ENCODE peak calls at places on chromosome 14, in seven cellular contexts. E is effector CD4-positive, alpha-beta T cell; R is posterior cingulate gyrus; Q is H1; S is T-cell; K is GM12865; W is left cardiac atrium. T is an unnamed sample.

GRCh38 chr14:74913986-74914573 is 9.0 kb downstream of the RPS6KL1 start:
- DNase-seq in E (no peak), R (peak; percentile 51), Q (no peak), S (no peak), K (peak; percentile 46), W (peak; percentile 80), T (no peak)

GRCh38 chr14:80523518-80524117 is 312.3 kb upstream of the DIO2 start:
- DNase-seq in E (no peak), R (no peak), Q (no peak), S (no peak), K (no peak), W (no peak), T (no peak)

GRCh38 chr14:53156238-53156637 is 3.1 kb upstream of the DDHD1 start:
- DNase-seq in E (no peak), R (no peak), Q (no peak), S (no peak), K (no peak), W (no peak), T (no peak)

GRCh38 chr14:74704656-74705055 is 8.2 kb downstream of the AREL1 start:
- DNase-seq in E (no peak), R (no peak), Q (no peak), S (no peak), K (no peak), W (no peak), T (no peak)

GRCh38 chr14:101088395-101088667 is 184.8 kb upstream of the RTL1 start:
- DNase-seq in E (no peak), R (no peak), Q (no peak), S (no peak), K (no peak), W (no peak), T (no peak)

GRCh38 chr14:103123634-103124500 is 606 bp downstream of the TNFAIP2 start:
- DNase-seq in E (no peak), R (no peak), Q (peak; percentile 82), S (no peak), K (no peak), W (peak; percentile 75), T (no peak)

GRCh38 chr14:62185078-62185477 is 422.9 kb downstream of the SNAPC1 start:
- DNase-seq in E (no peak), R (no peak), Q (no peak), S (no peak), K (no peak), W (no peak), T (no peak)

GRCh38 chr14:79062226-79062625 is 892.1 kb downstream of the NRXN3 start:
- DNase-seq in E (no peak), R (no peak), Q (no peak), S (no peak), K (no peak), W (no peak), T (no peak)

GRCh38 chr14:72128629-72129028 is 196.4 kb downstream of the RGS6 start:
- DNase-seq in E (no peak), R (no peak), Q (no peak), S (no peak), K (no peak), W (no peak), T (no peak)

GRCh38 chr14:33120966-33121365 is 182.3 kb downstream of the NPAS3 start:
- DNase-seq in E (no peak), R (no peak), Q (no peak), S (no peak), K (no peak), W (no peak), T (no peak)

GRCh38 chr14:33414041-33414440 is 475.4 kb downstream of the NPAS3 start:
- DNase-seq in E (no peak), R (no peak), Q (no peak), S (no peak), K (no peak), W (no peak), T (no peak)

GRCh38 chr14:89139404-89140247 is 277.4 kb downstream of the FOXN3 start:
- DNase-seq in E (no peak), R (no peak), Q (no peak), S (no peak), K (no peak), W (no peak), T (no peak)

GRCh38 chr14:62957562-62957961 is 87.7 kb downstream of the KCNH5 start:
- DNase-seq in E (no peak), R (no peak), Q (no peak), S (no peak), K (no peak), W (no peak), T (no peak)